ENCODE peak calls at places on chromosomes 12 and 14, in nine cellular contexts. N is fibroblast of the aortic adventitia; B is left ventricle myocardium inferior; A is activated T-cell treated with anti-CD3 and anti-CD28 coated beads for 4 hours; M is central memory CD4-positive, alpha-beta T cell; O is germinal center; Z is stimulated activated naive B cell treated with anti-CD40 and anti-IgM and Interleukin-4, amounts not matched to agents 10 μg/mL and 1 μg/mL and 100 μg/mL, for 72 hours; W is activated CD4-positive, alpha-beta T cell treated with anti-CD3 and anti-CD28 coated beads for 4 hours; T is T follicular helper cell. Q is an unnamed sample.

GRCh38 chr14:104117341-104118005 is 20.9 kb upstream of the KIF26A start:
- DNase-seq in A (no peak), B (no peak), T (no peak), O (no peak), N (no peak), M (no peak), W (no peak), Z (no peak), Q (no peak)

GRCh38 chr12:42474391-42474790 is 115.2 kb downstream of the PRICKLE1 start:
- DNase-seq in M (no peak), B (no peak), N (peak; percentile 52), O (no peak), T (no peak), W (no peak), A (no peak), Z (no peak), Q (no peak)

GRCh38 chr14:31763041-31763440 is 201.8 kb downstream of the NUBPL start:
- DNase-seq in N (no peak), W (no peak), T (no peak), B (no peak), M (no peak), O (no peak), Z (no peak), A (no peak), Q (no peak)

GRCh38 chr14:89365071-89365801 is 51.8 kb downstream of the FOXN3 start:
- DNase-seq in T (peak; percentile 51), A (peak; percentile 43), W (peak; percentile 51), Z (peak; percentile 67), M (peak; percentile 59), O (peak; percentile 77), N (no peak), B (no peak), Q (peak; percentile 59)

GRCh38 chr12:50087995-50088394 is 2.9 kb downstream of the SMARCD1 start:
- DNase-seq in W (no peak), O (no peak), N (peak; percentile 78), Z (no peak), T (no peak), M (no peak), A (no peak), B (no peak), Q (no peak)

GRCh38 chr12:121937654-121938053 is 19.3 kb downstream of the CFAP251 start:
- DNase-seq in B (no peak), M (no peak), T (no peak), A (no peak), N (no peak), O (no peak), Z (no peak), W (no peak), Q (no peak)

GRCh38 chr12:7916936-7917335 is 19.1 kb downstream of the SLC2A3 start:
- DNase-seq in O (no peak), Z (no peak), B (no peak), W (no peak), M (no peak), N (no peak), A (no peak), T (no peak), Q (no peak)

GRCh38 chr12:71566655-71567054 is 97.0 kb downstream of the ZFC3H1 start:
- DNase-seq in T (no peak), W (no peak), Z (no peak), N (no peak), B (no peak), A (no peak), O (no peak), M (no peak), Q (no peak)

GRCh38 chr14:91119556-91120311 is 5.9 kb downstream of the DGLUCY start:
- DNase-seq in W (no peak), M (no peak), A (no peak), Z (no peak), O (no peak), N (peak; percentile 91), T (no peak), B (no peak), Q (no peak)

GRCh38 chr12:913919-914718 is 35.4 kb downstream of the RAD52 start:
- DNase-seq in M (no peak), O (no peak), A (no peak), T (no peak), N (peak; percentile 22), Z (no peak), W (no peak), B (no peak), Q (no peak)